ENCODE peak calls at places on chromosomes 3 and 15, in nine cellular contexts. One of them, this sample, is unnamed.

GRCh38 chr3:56887402-56888025 is 85.8 kb upstream of the ARHGEF3 start:
- DNase-seq in dorsolateral prefrontal cortex: no peak
- DNase-seq in natural killer cell: no peak
- DNase-seq in activated naive CD8-positive, alpha-beta T cell treated with anti-CD3 and anti-CD28 coated beads, Interleukin-2, amount 50 U/mL, for 24 hours: no peak
- DNase-seq in CD8-positive, alpha-beta memory T cell: no peak
- DNase-seq in NCI-H2081: no peak
- DNase-seq in stimulated activated CD8-positive, alpha-beta memory T cell treated with anti-CD3 and anti-CD28 coated beads, Interleukin-7, amount 100 ng/mL, for 1 hour: no peak
- DNase-seq in Calu3: no peak
- DNase-seq in activated CD8-positive, alpha-beta T cell treated with anti-CD3 and anti-CD28 coated beads for 36 hours: peak
- DNase-seq in this sample: no peak

GRCh38 chr3:71930056-71930991 is 145.4 kb upstream of the PROK2 start:
- DNase-seq in dorsolateral prefrontal cortex: peak
- DNase-seq in natural killer cell: no peak
- DNase-seq in activated naive CD8-positive, alpha-beta T cell treated with anti-CD3 and anti-CD28 coated beads, Interleukin-2, amount 50 U/mL, for 24 hours: no peak
- DNase-seq in CD8-positive, alpha-beta memory T cell: no peak
- DNase-seq in NCI-H2081: peak
- DNase-seq in stimulated activated CD8-positive, alpha-beta memory T cell treated with anti-CD3 and anti-CD28 coated beads, Interleukin-7, amount 100 ng/mL, for 1 hour: no peak
- DNase-seq in Calu3: peak
- DNase-seq in activated CD8-positive, alpha-beta T cell treated with anti-CD3 and anti-CD28 coated beads for 36 hours: peak
- DNase-seq in this sample: peak

GRCh38 chr3:184911570-184911969 is 99.6 kb downstream of the VPS8 start:
- DNase-seq in dorsolateral prefrontal cortex: no peak
- DNase-seq in natural killer cell: no peak
- DNase-seq in activated naive CD8-positive, alpha-beta T cell treated with anti-CD3 and anti-CD28 coated beads, Interleukin-2, amount 50 U/mL, for 24 hours: no peak
- DNase-seq in CD8-positive, alpha-beta memory T cell: no peak
- DNase-seq in NCI-H2081: no peak
- DNase-seq in stimulated activated CD8-positive, alpha-beta memory T cell treated with anti-CD3 and anti-CD28 coated beads, Interleukin-7, amount 100 ng/mL, for 1 hour: no peak
- DNase-seq in Calu3: no peak
- DNase-seq in activated CD8-positive, alpha-beta T cell treated with anti-CD3 and anti-CD28 coated beads for 36 hours: no peak
- DNase-seq in this sample: no peak

GRCh38 chr3:31695280-31696008 is 162.7 kb downstream of the STT3B start:
- DNase-seq in dorsolateral prefrontal cortex: no peak
- DNase-seq in natural killer cell: no peak
- DNase-seq in activated naive CD8-positive, alpha-beta T cell treated with anti-CD3 and anti-CD28 coated beads, Interleukin-2, amount 50 U/mL, for 24 hours: peak
- DNase-seq in CD8-positive, alpha-beta memory T cell: no peak
- DNase-seq in NCI-H2081: no peak
- DNase-seq in stimulated activated CD8-positive, alpha-beta memory T cell treated with anti-CD3 and anti-CD28 coated beads, Interleukin-7, amount 100 ng/mL, for 1 hour: no peak
- DNase-seq in Calu3: peak
- DNase-seq in activated CD8-positive, alpha-beta T cell treated with anti-CD3 and anti-CD28 coated beads for 36 hours: peak
- DNase-seq in this sample: no peak

GRCh38 chr3:55720614-55721013 is 233.5 kb upstream of the WNT5A start:
- DNase-seq in dorsolateral prefrontal cortex: no peak
- DNase-seq in natural killer cell: no peak
- DNase-seq in activated naive CD8-positive, alpha-beta T cell treated with anti-CD3 and anti-CD28 coated beads, Interleukin-2, amount 50 U/mL, for 24 hours: no peak
- DNase-seq in CD8-positive, alpha-beta memory T cell: no peak
- DNase-seq in NCI-H2081: no peak
- DNase-seq in stimulated activated CD8-positive, alpha-beta memory T cell treated with anti-CD3 and anti-CD28 coated beads, Interleukin-7, amount 100 ng/mL, for 1 hour: no peak
- DNase-seq in Calu3: no peak
- DNase-seq in activated CD8-positive, alpha-beta T cell treated with anti-CD3 and anti-CD28 coated beads for 36 hours: no peak
- DNase-seq in this sample: no peak

GRCh38 chr3:58612825-58613224 is 35.6 kb upstream of the FAM107A start:
- DNase-seq in dorsolateral prefrontal cortex: no peak
- DNase-seq in natural killer cell: no peak
- DNase-seq in activated naive CD8-positive, alpha-beta T cell treated with anti-CD3 and anti-CD28 coated beads, Interleukin-2, amount 50 U/mL, for 24 hours: no peak
- DNase-seq in CD8-positive, alpha-beta memory T cell: no peak
- DNase-seq in NCI-H2081: no peak
- DNase-seq in stimulated activated CD8-positive, alpha-beta memory T cell treated with anti-CD3 and anti-CD28 coated beads, Interleukin-7, amount 100 ng/mL, for 1 hour: no peak
- DNase-seq in Calu3: no peak
- DNase-seq in activated CD8-positive, alpha-beta T cell treated with anti-CD3 and anti-CD28 coated beads for 36 hours: no peak
- DNase-seq in this sample: no peak

GRCh38 chr3:122005033-122005565 is 16.9 kb downstream of the ILDR1 start:
- DNase-seq in dorsolateral prefrontal cortex: no peak
- DNase-seq in natural killer cell: no peak
- DNase-seq in activated naive CD8-positive, alpha-beta T cell treated with anti-CD3 and anti-CD28 coated beads, Interleukin-2, amount 50 U/mL, for 24 hours: peak
- DNase-seq in CD8-positive, alpha-beta memory T cell: no peak
- DNase-seq in NCI-H2081: no peak
- DNase-seq in stimulated activated CD8-positive, alpha-beta memory T cell treated with anti-CD3 and anti-CD28 coated beads, Interleukin-7, amount 100 ng/mL, for 1 hour: no peak
- DNase-seq in Calu3: no peak
- DNase-seq in activated CD8-positive, alpha-beta T cell treated with anti-CD3 and anti-CD28 coated beads for 36 hours: peak
- DNase-seq in this sample: no peak

GRCh38 chr3:186483611-186484340 is 60.4 kb downstream of the CRYGS start:
- DNase-seq in dorsolateral prefrontal cortex: no peak
- DNase-seq in natural killer cell: no peak
- DNase-seq in activated naive CD8-positive, alpha-beta T cell treated with anti-CD3 and anti-CD28 coated beads, Interleukin-2, amount 50 U/mL, for 24 hours: no peak
- DNase-seq in CD8-positive, alpha-beta memory T cell: no peak
- DNase-seq in NCI-H2081: no peak
- DNase-seq in stimulated activated CD8-positive, alpha-beta memory T cell treated with anti-CD3 and anti-CD28 coated beads, Interleukin-7, amount 100 ng/mL, for 1 hour: no peak
- DNase-seq in Calu3: no peak
- DNase-seq in activated CD8-positive, alpha-beta T cell treated with anti-CD3 and anti-CD28 coated beads for 36 hours: no peak
- DNase-seq in this sample: no peak

GRCh38 chr3:115092220-115092791 is 54.8 kb downstream of the ZBTB20 start:
- DNase-seq in dorsolateral prefrontal cortex: peak
- DNase-seq in natural killer cell: peak
- DNase-seq in activated naive CD8-positive, alpha-beta T cell treated with anti-CD3 and anti-CD28 coated beads, Interleukin-2, amount 50 U/mL, for 24 hours: peak
- DNase-seq in CD8-positive, alpha-beta memory T cell: peak
- DNase-seq in NCI-H2081: peak
- DNase-seq in stimulated activated CD8-positive, alpha-beta memory T cell treated with anti-CD3 and anti-CD28 coated beads, Interleukin-7, amount 100 ng/mL, for 1 hour: peak
- DNase-seq in Calu3: peak
- DNase-seq in activated CD8-positive, alpha-beta T cell treated with anti-CD3 and anti-CD28 coated beads for 36 hours: peak
- DNase-seq in this sample: peak

GRCh38 chr15:99390667-99391066 is 139.4 kb downstream of the LRRC28 start:
- DNase-seq in dorsolateral prefrontal cortex: no peak
- DNase-seq in natural killer cell: no peak
- DNase-seq in activated naive CD8-positive, alpha-beta T cell treated with anti-CD3 and anti-CD28 coated beads, Interleukin-2, amount 50 U/mL, for 24 hours: no peak
- DNase-seq in CD8-positive, alpha-beta memory T cell: no peak
- DNase-seq in NCI-H2081: no peak
- DNase-seq in stimulated activated CD8-positive, alpha-beta memory T cell treated with anti-CD3 and anti-CD28 coated beads, Interleukin-7, amount 100 ng/mL, for 1 hour: no peak
- DNase-seq in Calu3: no peak
- DNase-seq in activated CD8-positive, alpha-beta T cell treated with anti-CD3 and anti-CD28 coated beads for 36 hours: no peak
- DNase-seq in this sample: no peak

GRCh38 chr3:157467165-157467564 is 30.5 kb downstream of the PTX3 start:
- DNase-seq in dorsolateral prefrontal cortex: no peak
- DNase-seq in natural killer cell: no peak
- DNase-seq in activated naive CD8-positive, alpha-beta T cell treated with anti-CD3 and anti-CD28 coated beads, Interleukin-2, amount 50 U/mL, for 24 hours: no peak
- DNase-seq in CD8-positive, alpha-beta memory T cell: no peak
- DNase-seq in NCI-H2081: no peak
- DNase-seq in stimulated activated CD8-positive, alpha-beta memory T cell treated with anti-CD3 and anti-CD28 coated beads, Interleukin-7, amount 100 ng/mL, for 1 hour: no peak
- DNase-seq in Calu3: no peak
- DNase-seq in activated CD8-positive, alpha-beta T cell treated with anti-CD3 and anti-CD28 coated beads for 36 hours: no peak
- DNase-seq in this sample: no peak

GRCh38 chr3:125054436-125055164 is 1.2 kb downstream of the HEG1 start:
- DNase-seq in dorsolateral prefrontal cortex: peak
- DNase-seq in natural killer cell: peak
- DNase-seq in activated naive CD8-positive, alpha-beta T cell treated with anti-CD3 and anti-CD28 coated beads, Interleukin-2, amount 50 U/mL, for 24 hours: no peak
- DNase-seq in CD8-positive, alpha-beta memory T cell: peak
- DNase-seq in NCI-H2081: no peak
- DNase-seq in stimulated activated CD8-positive, alpha-beta memory T cell treated with anti-CD3 and anti-CD28 coated beads, Interleukin-7, amount 100 ng/mL, for 1 hour: no peak
- DNase-seq in Calu3: no peak
- DNase-seq in activated CD8-positive, alpha-beta T cell treated with anti-CD3 and anti-CD28 coated beads for 36 hours: peak
- DNase-seq in this sample: no peak

GRCh38 chr15:65981837-65982696 is 112.8 kb downstream of the RAB11A start:
- DNase-seq in dorsolateral prefrontal cortex: peak
- DNase-seq in natural killer cell: no peak
- DNase-seq in activated naive CD8-positive, alpha-beta T cell treated with anti-CD3 and anti-CD28 coated beads, Interleukin-2, amount 50 U/mL, for 24 hours: peak
- DNase-seq in CD8-positive, alpha-beta memory T cell: peak
- DNase-seq in NCI-H2081: no peak
- DNase-seq in stimulated activated CD8-positive, alpha-beta memory T cell treated with anti-CD3 and anti-CD28 coated beads, Interleukin-7, amount 100 ng/mL, for 1 hour: peak
- DNase-seq in Calu3: peak
- DNase-seq in activated CD8-positive, alpha-beta T cell treated with anti-CD3 and anti-CD28 coated beads for 36 hours: peak
- DNase-seq in this sample: no peak

GRCh38 chr15:72983812-72984211 is 68.5 kb upstream of the NEO1 start:
- DNase-seq in dorsolateral prefrontal cortex: no peak
- DNase-seq in natural killer cell: no peak
- DNase-seq in activated naive CD8-positive, alpha-beta T cell treated with anti-CD3 and anti-CD28 coated beads, Interleukin-2, amount 50 U/mL, for 24 hours: no peak
- DNase-seq in CD8-positive, alpha-beta memory T cell: no peak
- DNase-seq in NCI-H2081: no peak
- DNase-seq in stimulated activated CD8-positive, alpha-beta memory T cell treated with anti-CD3 and anti-CD28 coated beads, Interleukin-7, amount 100 ng/mL, for 1 hour: no peak
- DNase-seq in Calu3: no peak
- DNase-seq in activated CD8-positive, alpha-beta T cell treated with anti-CD3 and anti-CD28 coated beads for 36 hours: no peak
- DNase-seq in this sample: no peak

GRCh38 chr3:22245122-22245521 is 494.1 kb upstream of the ZNF385D start:
- DNase-seq in dorsolateral prefrontal cortex: no peak
- DNase-seq in natural killer cell: no peak
- DNase-seq in activated naive CD8-positive, alpha-beta T cell treated with anti-CD3 and anti-CD28 coated beads, Interleukin-2, amount 50 U/mL, for 24 hours: no peak
- DNase-seq in CD8-positive, alpha-beta memory T cell: no peak
- DNase-seq in NCI-H2081: no peak
- DNase-seq in stimulated activated CD8-positive, alpha-beta memory T cell treated with anti-CD3 and anti-CD28 coated beads, Interleukin-7, amount 100 ng/mL, for 1 hour: no peak
- DNase-seq in Calu3: no peak
- DNase-seq in activated CD8-positive, alpha-beta T cell treated with anti-CD3 and anti-CD28 coated beads for 36 hours: no peak
- DNase-seq in this sample: no peak

GRCh38 chr3:38992117-38992779 is 59.5 kb downstream of the SCN11A start:
- DNase-seq in dorsolateral prefrontal cortex: no peak
- DNase-seq in natural killer cell: no peak
- DNase-seq in activated naive CD8-positive, alpha-beta T cell treated with anti-CD3 and anti-CD28 coated beads, Interleukin-2, amount 50 U/mL, for 24 hours: no peak
- DNase-seq in CD8-positive, alpha-beta memory T cell: no peak
- DNase-seq in NCI-H2081: no peak
- DNase-seq in stimulated activated CD8-positive, alpha-beta memory T cell treated with anti-CD3 and anti-CD28 coated beads, Interleukin-7, amount 100 ng/mL, for 1 hour: no peak
- DNase-seq in Calu3: no peak
- DNase-seq in activated CD8-positive, alpha-beta T cell treated with anti-CD3 and anti-CD28 coated beads for 36 hours: no peak
- DNase-seq in this sample: no peak

GRCh38 chr3:127550758-127551157 is 39.8 kb downstream of the TPRA1 start:
- DNase-seq in dorsolateral prefrontal cortex: no peak
- DNase-seq in natural killer cell: no peak
- DNase-seq in activated naive CD8-positive, alpha-beta T cell treated with anti-CD3 and anti-CD28 coated beads, Interleukin-2, amount 50 U/mL, for 24 hours: no peak
- DNase-seq in CD8-positive, alpha-beta memory T cell: no peak
- DNase-seq in NCI-H2081: no peak
- DNase-seq in stimulated activated CD8-positive, alpha-beta memory T cell treated with anti-CD3 and anti-CD28 coated beads, Interleukin-7, amount 100 ng/mL, for 1 hour: no peak
- DNase-seq in Calu3: no peak
- DNase-seq in activated CD8-positive, alpha-beta T cell treated with anti-CD3 and anti-CD28 coated beads for 36 hours: no peak
- DNase-seq in this sample: no peak

GRCh38 chr15:72866086-72866646 is 82.6 kb upstream of the ADPGK start:
- DNase-seq in dorsolateral prefrontal cortex: no peak
- DNase-seq in natural killer cell: no peak
- DNase-seq in activated naive CD8-positive, alpha-beta T cell treated with anti-CD3 and anti-CD28 coated beads, Interleukin-2, amount 50 U/mL, for 24 hours: no peak
- DNase-seq in CD8-positive, alpha-beta memory T cell: no peak
- DNase-seq in NCI-H2081: no peak
- DNase-seq in stimulated activated CD8-positive, alpha-beta memory T cell treated with anti-CD3 and anti-CD28 coated beads, Interleukin-7, amount 100 ng/mL, for 1 hour: no peak
- DNase-seq in Calu3: no peak
- DNase-seq in activated CD8-positive, alpha-beta T cell treated with anti-CD3 and anti-CD28 coated beads for 36 hours: no peak
- DNase-seq in this sample: no peak

GRCh38 chr3:4976109-4976508 is 3.1 kb upstream of the BHLHE40 start:
- DNase-seq in dorsolateral prefrontal cortex: peak
- DNase-seq in natural killer cell: no peak
- DNase-seq in activated naive CD8-positive, alpha-beta T cell treated with anti-CD3 and anti-CD28 coated beads, Interleukin-2, amount 50 U/mL, for 24 hours: peak
- DNase-seq in CD8-positive, alpha-beta memory T cell: no peak
- DNase-seq in NCI-H2081: peak
- DNase-seq in stimulated activated CD8-positive, alpha-beta memory T cell treated with anti-CD3 and anti-CD28 coated beads, Interleukin-7, amount 100 ng/mL, for 1 hour: no peak
- DNase-seq in Calu3: peak
- DNase-seq in activated CD8-positive, alpha-beta T cell treated with anti-CD3 and anti-CD28 coated beads for 36 hours: peak
- DNase-seq in this sample: peak

GRCh38 chr15:76196949-76197315 is 114.3 kb downstream of the ETFA start:
- DNase-seq in dorsolateral prefrontal cortex: peak
- DNase-seq in natural killer cell: no peak
- DNase-seq in activated naive CD8-positive, alpha-beta T cell treated with anti-CD3 and anti-CD28 coated beads, Interleukin-2, amount 50 U/mL, for 24 hours: no peak
- DNase-seq in CD8-positive, alpha-beta memory T cell: no peak
- DNase-seq in NCI-H2081: no peak
- DNase-seq in stimulated activated CD8-positive, alpha-beta memory T cell treated with anti-CD3 and anti-CD28 coated beads, Interleukin-7, amount 100 ng/mL, for 1 hour: no peak
- DNase-seq in Calu3: no peak
- DNase-seq in activated CD8-positive, alpha-beta T cell treated with anti-CD3 and anti-CD28 coated beads for 36 hours: no peak
- DNase-seq in this sample: peak

GRCh38 chr3:1908651-1909445 is 189.8 kb upstream of the CNTN4 start:
- DNase-seq in dorsolateral prefrontal cortex: no peak
- DNase-seq in natural killer cell: no peak
- DNase-seq in activated naive CD8-positive, alpha-beta T cell treated with anti-CD3 and anti-CD28 coated beads, Interleukin-2, amount 50 U/mL, for 24 hours: no peak
- DNase-seq in CD8-positive, alpha-beta memory T cell: no peak
- DNase-seq in NCI-H2081: no peak
- DNase-seq in stimulated activated CD8-positive, alpha-beta memory T cell treated with anti-CD3 and anti-CD28 coated beads, Interleukin-7, amount 100 ng/mL, for 1 hour: no peak
- DNase-seq in Calu3: no peak
- DNase-seq in activated CD8-positive, alpha-beta T cell treated with anti-CD3 and anti-CD28 coated beads for 36 hours: no peak
- DNase-seq in this sample: no peak

GRCh38 chr3:184040010-184040409 is 8.5 kb downstream of the HTR3D start:
- DNase-seq in dorsolateral prefrontal cortex: no peak
- DNase-seq in natural killer cell: no peak
- DNase-seq in activated naive CD8-positive, alpha-beta T cell treated with anti-CD3 and anti-CD28 coated beads, Interleukin-2, amount 50 U/mL, for 24 hours: no peak
- DNase-seq in CD8-positive, alpha-beta memory T cell: no peak
- DNase-seq in NCI-H2081: peak
- DNase-seq in stimulated activated CD8-positive, alpha-beta memory T cell treated with anti-CD3 and anti-CD28 coated beads, Interleukin-7, amount 100 ng/mL, for 1 hour: no peak
- DNase-seq in Calu3: peak
- DNase-seq in activated CD8-positive, alpha-beta T cell treated with anti-CD3 and anti-CD28 coated beads for 36 hours: no peak
- DNase-seq in this sample: no peak

GRCh38 chr15:67822537-67823370 is 2.6 kb upstream of the SKOR1 start:
- DNase-seq in dorsolateral prefrontal cortex: no peak
- DNase-seq in natural killer cell: no peak
- DNase-seq in activated naive CD8-positive, alpha-beta T cell treated with anti-CD3 and anti-CD28 coated beads, Interleukin-2, amount 50 U/mL, for 24 hours: no peak
- DNase-seq in CD8-positive, alpha-beta memory T cell: no peak
- DNase-seq in NCI-H2081: no peak
- DNase-seq in stimulated activated CD8-positive, alpha-beta memory T cell treated with anti-CD3 and anti-CD28 coated beads, Interleukin-7, amount 100 ng/mL, for 1 hour: no peak
- DNase-seq in Calu3: no peak
- DNase-seq in activated CD8-positive, alpha-beta T cell treated with anti-CD3 and anti-CD28 coated beads for 36 hours: no peak
- DNase-seq in this sample: peak

GRCh38 chr3:16788440-16789057 is 96.2 kb upstream of the PLCL2 start:
- DNase-seq in dorsolateral prefrontal cortex: no peak
- DNase-seq in natural killer cell: no peak
- DNase-seq in activated naive CD8-positive, alpha-beta T cell treated with anti-CD3 and anti-CD28 coated beads, Interleukin-2, amount 50 U/mL, for 24 hours: no peak
- DNase-seq in CD8-positive, alpha-beta memory T cell: no peak
- DNase-seq in NCI-H2081: no peak
- DNase-seq in stimulated activated CD8-positive, alpha-beta memory T cell treated with anti-CD3 and anti-CD28 coated beads, Interleukin-7, amount 100 ng/mL, for 1 hour: no peak
- DNase-seq in Calu3: no peak
- DNase-seq in activated CD8-positive, alpha-beta T cell treated with anti-CD3 and anti-CD28 coated beads for 36 hours: no peak
- DNase-seq in this sample: no peak

GRCh38 chr3:43180027-43180426 is 74.1 kb upstream of the POMGNT2 start:
- DNase-seq in dorsolateral prefrontal cortex: no peak
- DNase-seq in natural killer cell: peak
- DNase-seq in activated naive CD8-positive, alpha-beta T cell treated with anti-CD3 and anti-CD28 coated beads, Interleukin-2, amount 50 U/mL, for 24 hours: no peak
- DNase-seq in CD8-positive, alpha-beta memory T cell: peak
- DNase-seq in NCI-H2081: no peak
- DNase-seq in stimulated activated CD8-positive, alpha-beta memory T cell treated with anti-CD3 and anti-CD28 coated beads, Interleukin-7, amount 100 ng/mL, for 1 hour: no peak
- DNase-seq in Calu3: peak
- DNase-seq in activated CD8-positive, alpha-beta T cell treated with anti-CD3 and anti-CD28 coated beads for 36 hours: peak
- DNase-seq in this sample: no peak

GRCh38 chr15:101191242-101191641 is 60.6 kb downstream of the CHSY1 start:
- DNase-seq in dorsolateral prefrontal cortex: no peak
- DNase-seq in natural killer cell: no peak
- DNase-seq in activated naive CD8-positive, alpha-beta T cell treated with anti-CD3 and anti-CD28 coated beads, Interleukin-2, amount 50 U/mL, for 24 hours: no peak
- DNase-seq in CD8-positive, alpha-beta memory T cell: no peak
- DNase-seq in NCI-H2081: no peak
- DNase-seq in stimulated activated CD8-positive, alpha-beta memory T cell treated with anti-CD3 and anti-CD28 coated beads, Interleukin-7, amount 100 ng/mL, for 1 hour: no peak
- DNase-seq in Calu3: no peak
- DNase-seq in activated CD8-positive, alpha-beta T cell treated with anti-CD3 and anti-CD28 coated beads for 36 hours: no peak
- DNase-seq in this sample: no peak

GRCh38 chr3:172040078-172040975 is 949 bp downstream of the FNDC3B start:
- DNase-seq in dorsolateral prefrontal cortex: peak
- DNase-seq in natural killer cell: peak
- DNase-seq in activated naive CD8-positive, alpha-beta T cell treated with anti-CD3 and anti-CD28 coated beads, Interleukin-2, amount 50 U/mL, for 24 hours: peak
- DNase-seq in CD8-positive, alpha-beta memory T cell: peak
- DNase-seq in NCI-H2081: peak
- DNase-seq in stimulated activated CD8-positive, alpha-beta memory T cell treated with anti-CD3 and anti-CD28 coated beads, Interleukin-7, amount 100 ng/mL, for 1 hour: peak
- DNase-seq in Calu3: peak
- DNase-seq in activated CD8-positive, alpha-beta T cell treated with anti-CD3 and anti-CD28 coated beads for 36 hours: peak
- DNase-seq in this sample: peak

GRCh38 chr3:122493296-122493695 is 21.4 kb downstream of the KPNA1 start:
- DNase-seq in dorsolateral prefrontal cortex: no peak
- DNase-seq in natural killer cell: no peak
- DNase-seq in activated naive CD8-positive, alpha-beta T cell treated with anti-CD3 and anti-CD28 coated beads, Interleukin-2, amount 50 U/mL, for 24 hours: no peak
- DNase-seq in CD8-positive, alpha-beta memory T cell: no peak
- DNase-seq in NCI-H2081: no peak
- DNase-seq in stimulated activated CD8-positive, alpha-beta memory T cell treated with anti-CD3 and anti-CD28 coated beads, Interleukin-7, amount 100 ng/mL, for 1 hour: no peak
- DNase-seq in Calu3: no peak
- DNase-seq in activated CD8-positive, alpha-beta T cell treated with anti-CD3 and anti-CD28 coated beads for 36 hours: no peak
- DNase-seq in this sample: no peak

GRCh38 chr15:80396094-80396493 is 8.1 kb upstream of the ARNT2 start:
- DNase-seq in dorsolateral prefrontal cortex: no peak
- DNase-seq in natural killer cell: no peak
- DNase-seq in activated naive CD8-positive, alpha-beta T cell treated with anti-CD3 and anti-CD28 coated beads, Interleukin-2, amount 50 U/mL, for 24 hours: no peak
- DNase-seq in CD8-positive, alpha-beta memory T cell: no peak
- DNase-seq in NCI-H2081: no peak
- DNase-seq in stimulated activated CD8-positive, alpha-beta memory T cell treated with anti-CD3 and anti-CD28 coated beads, Interleukin-7, amount 100 ng/mL, for 1 hour: no peak
- DNase-seq in Calu3: no peak
- DNase-seq in activated CD8-positive, alpha-beta T cell treated with anti-CD3 and anti-CD28 coated beads for 36 hours: no peak
- DNase-seq in this sample: no peak

GRCh38 chr3:177705976-177706866 is 508.9 kb upstream of the TBL1XR1 start:
- DNase-seq in dorsolateral prefrontal cortex: no peak
- DNase-seq in natural killer cell: no peak
- DNase-seq in activated naive CD8-positive, alpha-beta T cell treated with anti-CD3 and anti-CD28 coated beads, Interleukin-2, amount 50 U/mL, for 24 hours: no peak
- DNase-seq in CD8-positive, alpha-beta memory T cell: no peak
- DNase-seq in NCI-H2081: no peak
- DNase-seq in stimulated activated CD8-positive, alpha-beta memory T cell treated with anti-CD3 and anti-CD28 coated beads, Interleukin-7, amount 100 ng/mL, for 1 hour: no peak
- DNase-seq in Calu3: no peak
- DNase-seq in activated CD8-positive, alpha-beta T cell treated with anti-CD3 and anti-CD28 coated beads for 36 hours: no peak
- DNase-seq in this sample: peak

GRCh38 chr3:71684752-71685151 is 40.5 kb downstream of the EIF4E3 start:
- DNase-seq in dorsolateral prefrontal cortex: peak
- DNase-seq in natural killer cell: no peak
- DNase-seq in activated naive CD8-positive, alpha-beta T cell treated with anti-CD3 and anti-CD28 coated beads, Interleukin-2, amount 50 U/mL, for 24 hours: no peak
- DNase-seq in CD8-positive, alpha-beta memory T cell: no peak
- DNase-seq in NCI-H2081: no peak
- DNase-seq in stimulated activated CD8-positive, alpha-beta memory T cell treated with anti-CD3 and anti-CD28 coated beads, Interleukin-7, amount 100 ng/mL, for 1 hour: no peak
- DNase-seq in Calu3: peak
- DNase-seq in activated CD8-positive, alpha-beta T cell treated with anti-CD3 and anti-CD28 coated beads for 36 hours: no peak
- DNase-seq in this sample: no peak